ENCODE peak calls at places on chromosomes 6 and 20, in eight cellular contexts. E, P, O, R, W, H, F and J are unnamed samples.

GRCh38 chr6:84492246-84493135 is 265.0 kb upstream of the CEP162 start:
- DNase-seq in E (no peak), P (no peak), O (peak), R (no peak), W (no peak), H (no peak), F (no peak), J (no peak)

GRCh38 chr20:62685781-62686555 is 22.7 kb upstream of the NTSR1 start:
- DNase-seq in E (peak), P (no peak), O (no peak), R (no peak), W (no peak), H (no peak), F (no peak), J (peak)

GRCh38 chr6:97401533-97401932 is 118.5 kb upstream of the MMS22L start:
- DNase-seq in E (no peak), P (no peak), O (peak), R (no peak), W (peak), H (peak), F (no peak), J (no peak)

GRCh38 chr6:164108869-164109769 is 694.6 kb downstream of the QKI start:
- DNase-seq in E (peak), P (no peak), O (peak), R (no peak), W (peak), H (peak), F (peak), J (peak)

GRCh38 chr6:170290306-170291128 is at the start of gene DLL1:
- DNase-seq in E (peak), P (no peak), O (peak), R (peak), W (peak), H (peak), F (no peak), J (peak)

GRCh38 chr20:38229376-38230252 is 30.9 kb downstream of the KIAA1755 start:
- DNase-seq in E (no peak), P (no peak), O (peak), R (peak), W (peak), H (no peak), F (no peak), J (no peak)

GRCh38 chr20:32017711-32018251 is 7.5 kb downstream of the CCM2L start:
- DNase-seq in E (peak), P (peak), O (no peak), R (peak), W (no peak), H (no peak), F (no peak), J (no peak)

GRCh38 chr6:43708857-43709653 is 21.5 kb upstream of the MRPS18A start:
- DNase-seq in E (no peak), P (no peak), O (peak), R (no peak), W (peak), H (peak), F (peak), J (no peak)

GRCh38 chr6:156058356-156058755 is 602.7 kb upstream of the NOX3 start:
- DNase-seq in E (no peak), P (no peak), O (no peak), R (no peak), W (no peak), H (no peak), F (no peak), J (no peak)

GRCh38 chr6:18468162-18468843 is 81.2 kb downstream of the RNF144B start:
- DNase-seq in E (no peak), P (no peak), O (no peak), R (no peak), W (no peak), H (no peak), F (no peak), J (no peak)

GRCh38 chr6:90035047-90035678 is 140.9 kb downstream of the GJA10 start:
- DNase-seq in E (no peak), P (no peak), O (no peak), R (no peak), W (no peak), H (no peak), F (no peak), J (no peak)

GRCh38 chr20:24131684-24132083 is 143.1 kb upstream of the GGTLC1 start:
- DNase-seq in E (no peak), P (no peak), O (no peak), R (no peak), W (no peak), H (no peak), F (no peak), J (no peak)

GRCh38 chr6:119444642-119445557 is 95.3 kb upstream of the MAN1A1 start:
- DNase-seq in E (no peak), P (no peak), O (no peak), R (no peak), W (peak), H (no peak), F (no peak), J (no peak)

GRCh38 chr6:119445666-119446622 is 96.4 kb upstream of the MAN1A1 start:
- DNase-seq in E (no peak), P (no peak), O (peak), R (no peak), W (peak), H (peak), F (no peak), J (no peak)

GRCh38 chr6:119443993-119444641 is 94.6 kb upstream of the MAN1A1 start:
- DNase-seq in E (no peak), P (no peak), O (peak), R (no peak), W (peak), H (peak), F (no peak), J (no peak)

GRCh38 chr6:119440953-119441352 is 91.4 kb upstream of the MAN1A1 start:
- DNase-seq in E (no peak), P (no peak), O (no peak), R (no peak), W (no peak), H (no peak), F (no peak), J (no peak)

GRCh38 chr6:119442776-119443184 is 93.2 kb upstream of the MAN1A1 start:
- DNase-seq in E (no peak), P (no peak), O (no peak), R (no peak), W (no peak), H (no peak), F (no peak), J (no peak)
- H3K4me3 ChIP-seq in E (no peak), P (no peak), O (no peak), R (no peak), W (no peak), H (no peak), F (no peak), J (no peak)

DNA sequence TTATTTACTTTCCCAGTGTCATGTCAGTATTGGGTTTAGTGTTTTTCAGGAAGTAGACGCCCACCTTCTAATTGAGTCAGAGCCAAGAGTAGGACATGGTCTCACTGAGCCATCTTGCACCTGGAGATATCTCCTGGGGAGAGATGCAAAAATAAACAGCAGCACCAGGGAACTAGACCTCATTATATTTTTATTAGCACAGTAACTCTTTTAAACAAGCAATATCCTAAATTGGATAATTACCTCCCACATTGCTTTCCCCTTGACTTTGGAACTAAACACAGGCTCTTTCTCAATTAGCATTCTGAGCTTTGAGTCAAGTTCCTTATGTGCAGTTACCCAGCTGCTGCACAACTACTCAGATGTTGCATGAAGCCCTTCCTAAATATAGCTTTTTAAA is 175.4 kb downstream of the IBTK start:
- DNase-seq in E (no peak), P (no peak), O (no peak), R (no peak), W (peak), H (peak), F (no peak), J (no peak)
- H3K4me3 ChIP-seq in E (no peak), P (no peak), O (no peak), R (no peak), W (no peak), H (no peak), F (no peak), J (no peak)

GRCh38 chr6:154516276-154516675 is 5.8 kb upstream of the CNKSR3 start:
- DNase-seq in E (no peak), P (no peak), O (no peak), R (no peak), W (no peak), H (no peak), F (no peak), J (no peak)
- H3K4me3 ChIP-seq in E (no peak), P (no peak), O (no peak), R (no peak), W (no peak), H (peak), F (no peak), J (peak)

DNA sequence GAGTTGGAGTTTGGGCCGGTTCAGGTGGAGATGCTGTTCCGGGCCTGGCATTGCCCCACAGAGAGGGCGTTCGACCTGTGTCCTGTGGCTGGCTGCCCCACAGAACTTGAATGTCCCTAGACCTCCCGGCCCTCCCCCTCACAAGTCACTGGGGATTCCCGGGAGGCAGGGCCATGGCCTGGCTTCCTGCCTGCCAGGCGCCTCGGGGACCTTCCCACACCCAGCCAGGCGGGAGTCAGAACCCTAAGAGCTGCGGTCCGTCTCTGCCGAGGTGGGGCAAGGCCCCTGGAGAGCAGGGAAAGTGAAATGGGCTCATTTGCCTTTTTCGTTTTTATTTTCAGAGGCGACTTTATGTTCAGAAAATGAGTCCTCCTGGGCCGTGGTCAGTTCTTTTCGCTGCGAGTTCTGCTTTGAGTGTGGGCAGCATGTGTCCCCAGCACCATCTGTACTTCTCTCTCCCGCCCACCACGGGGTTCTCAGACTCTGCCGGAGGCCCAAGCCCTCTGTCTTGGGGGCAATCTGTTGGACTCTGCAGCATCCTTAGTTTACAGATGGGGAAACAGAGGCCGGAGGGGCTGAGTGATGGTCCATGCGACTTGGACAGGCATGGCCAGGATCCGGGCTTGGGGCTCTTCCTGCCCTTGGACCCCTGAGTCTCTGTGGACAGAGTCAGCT is 8.5 kb downstream of the RBM38 start:
- DNase-seq in E (peak), P (no peak), O (no peak), R (no peak), W (no peak), H (no peak), F (no peak), J (no peak)
- H3K4me3 ChIP-seq in E (no peak), P (no peak), O (no peak), R (no peak), W (no peak), H (no peak), F (no peak), J (peak)

GRCh38 chr20:44584103-44584690 is 1.8 kb downstream of the PKIG start:
- DNase-seq in E (no peak), P (no peak), O (no peak), R (no peak), W (no peak), H (no peak), F (no peak), J (no peak)

GRCh38 chr20:44589522-44589921 is 7.1 kb downstream of the PKIG start:
- DNase-seq in E (no peak), P (no peak), O (no peak), R (no peak), W (no peak), H (no peak), F (no peak), J (no peak)

GRCh38 chr20:44586986-44587980 is 4.9 kb downstream of the PKIG start:
- DNase-seq in E (no peak), P (no peak), O (no peak), R (no peak), W (no peak), H (no peak), F (no peak), J (no peak)

GRCh38 chr20:44585042-44585968 is 2.9 kb downstream of the PKIG start:
- DNase-seq in E (no peak), P (no peak), O (no peak), R (no peak), W (no peak), H (no peak), F (no peak), J (no peak)

GRCh38 chr20:44586289-44586911 is 4.0 kb downstream of the PKIG start:
- DNase-seq in E (no peak), P (no peak), O (no peak), R (no peak), W (no peak), H (no peak), F (no peak), J (no peak)
- H3K4me3 ChIP-seq in E (no peak), P (no peak), O (no peak), R (no peak), W (no peak), H (no peak), F (no peak), J (peak)